ENCODE peak calls at places on chromosomes 2 and 18, in five cellular contexts. W is cardiac muscle cell; T is IMR-90; A is CD8-positive, alpha-beta T cell; Q is tibial nerve. S is an unnamed sample. For H3K4me1, the result is how much of the 10 kb centered on the place peaks cover.

GRCh38 chr2:200496696-200497095 is 13.2 kb downstream of the KCTD18 start:
- DNase-seq in A (no peak), Q (no peak), W (no peak), T (no peak), S (no peak)

GRCh38 chr2:45008296-45009129 is 739 bp downstream of the SIX2 start:
- DNase-seq in A (no peak), Q (no peak), T (peak), W (peak), S (no peak)

GRCh38 chr18:22847867-22848451 is 85.2 kb upstream of the RBBP8 start:
- DNase-seq in W (no peak), A (no peak), T (no peak), Q (no peak), S (no peak)

GRCh38 chr2:215664847-215665525 is 229.1 kb upstream of the FN1 start:
- DNase-seq in W (peak), T (peak), Q (no peak), A (no peak), S (no peak)

GRCh38 chr18:58668897-58669296 is 2.4 kb upstream of the MALT1 start:
- DNase-seq in W (no peak), A (no peak), T (peak), Q (no peak), S (no peak)

GRCh38 chr2:127743477-127744026 is 42.3 kb downstream of the SFT2D3 start:
- DNase-seq in W (no peak), A (no peak), Q (no peak), T (no peak), S (no peak)

GRCh38 chr2:134307334-134307733 is 53.5 kb downstream of the MGAT5 start:
- DNase-seq in A (no peak), Q (no peak), W (no peak), T (no peak), S (no peak)

GRCh38 chr2:130819915-130820861 is 16.5 kb upstream of the ARHGEF4 start:
- DNase-seq in Q (no peak), W (peak), A (no peak), T (no peak), S (no peak)

GRCh38 chr2:60819155-60819862 is 62.1 kb upstream of the REL start:
- DNase-seq in A (peak), Q (no peak), T (no peak), W (no peak), S (peak)

GRCh38 chr2:170377469-170378207 is 199.7 kb downstream of the MYO3B start:
- DNase-seq in A (no peak), W (no peak), T (no peak), Q (no peak), S (no peak)

GRCh38 chr2:25512707-25513106 is 160.7 kb downstream of the DTNB start:
- DNase-seq in T (no peak), A (no peak), W (no peak), Q (no peak), S (no peak)

GRCh38 chr2:1653137-1653789 is 91.1 kb downstream of the PXDN start:
- DNase-seq in A (no peak), T (peak), Q (no peak), W (peak), S (peak)

GRCh38 chr2:46131-46470 is 204 bp downstream of the FAM110C start:
- DNase-seq in Q (no peak), T (no peak), A (no peak), W (no peak), S (no peak)

GRCh38 chr18:76754381-76754780 is 68.0 kb upstream of the ZNF236 start:
- DNase-seq in T (no peak), A (no peak), Q (no peak), W (no peak), S (no peak)

GRCh38 chr2:40432916-40433315 is 19.0 kb downstream of the SLC8A1 start:
- DNase-seq in T (no peak), Q (no peak), A (no peak), W (peak), S (no peak)

GRCh38 chr18:62407660-62408059 is 82.5 kb downstream of the TNFRSF11A start:
- DNase-seq in A (no peak), Q (no peak), W (no peak), T (no peak), S (no peak)

GRCh38 chr2:134389331-134389835 is 135.5 kb downstream of the MGAT5 start:
- DNase-seq in Q (no peak), T (no peak), A (no peak), W (no peak), S (no peak)

GRCh38 chr2:165277295-165277694 is 38.1 kb downstream of the SCN2A start:
- DNase-seq in T (peak), A (no peak), Q (no peak), W (no peak), S (no peak)

GRCh38 chr2:189654641-189655040 is 6.6 kb upstream of the ASNSD1 start:
- DNase-seq in A (no peak), Q (no peak), W (no peak), T (no peak), S (no peak)

GRCh38 chr2:221535824-221536223 is 36.3 kb downstream of the EPHA4 start:
- DNase-seq in A (no peak), Q (no peak), W (no peak), T (no peak), S (no peak)

GRCh38 chr2:237424544-237424943 is 10.6 kb upstream of the COL6A3 start:
- DNase-seq in W (no peak), T (no peak), A (no peak), Q (no peak), S (no peak)

GRCh38 chr18:35344736-35345459 is 678 bp upstream of the ZNF24 start:
- DNase-seq in W (no peak), T (no peak), A (no peak), Q (no peak), S (peak)

GRCh38 chr2:101753207-101753616 is 55.7 kb downstream of the MAP4K4 start:
- DNase-seq in A (no peak), Q (no peak), T (peak), W (no peak), S (no peak)
- H3K4me1 ChIP-seq in A (half or more), Q (half or more), T (under half), W (half or more), S (under half)

GRCh38 chr2:223930002-223930976 is 14.8 kb downstream of the WDFY1 start:
- DNase-seq in W (no peak), A (no peak), T (peak), Q (no peak), S (peak)
- H3K4me1 ChIP-seq in W (under half), A (under half), T (under half), Q (half or more), S (under half)

GRCh38 chr2:34734042-34734441 is 1134.9 kb upstream of the FAM98A start:
- DNase-seq in W (no peak), T (no peak), Q (no peak), A (no peak), S (no peak)
- H3K4me1 ChIP-seq in W (under half), T (under half), Q (under half), A (under half), S (under half)

GRCh38 chr18:48927286-48928080 is 23.3 kb downstream of the SMAD7 start:
- DNase-seq in Q (no peak), A (no peak), W (no peak), T (no peak), S (no peak)

GRCh38 chr18:48930926-48931325 is 19.8 kb downstream of the SMAD7 start:
- DNase-seq in T (no peak), Q (no peak), A (no peak), W (no peak), S (no peak)

GRCh38 chr18:48928787-48929186 is 22.0 kb downstream of the SMAD7 start:
- DNase-seq in T (peak), A (peak), W (no peak), Q (no peak), S (peak)

GRCh38 chr18:48929951-48930713 is 20.6 kb downstream of the SMAD7 start:
- DNase-seq in Q (no peak), T (peak), A (no peak), W (peak), S (peak)

DNA sequence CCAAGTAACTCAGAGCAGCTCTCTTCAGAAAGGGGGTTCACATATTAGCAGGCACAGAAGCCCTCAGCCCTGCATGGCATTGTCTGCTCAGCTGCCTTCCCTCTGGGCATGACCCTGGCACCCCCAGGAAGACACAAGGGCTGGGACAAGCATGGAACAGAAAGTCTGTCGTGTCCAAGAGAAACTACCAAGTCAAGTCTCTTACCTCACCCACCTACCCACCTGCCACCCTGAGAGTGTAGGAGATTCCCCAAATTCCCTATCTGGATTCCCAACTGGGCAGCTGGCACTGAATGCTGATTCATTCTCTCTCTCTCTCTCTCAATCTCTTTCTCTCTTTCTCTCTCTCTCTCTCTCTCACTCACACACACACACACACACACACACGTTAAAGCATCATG is 21.6 kb downstream of the SMAD7 start:
- DNase-seq in W (no peak), Q (no peak), A (no peak), T (peak), S (no peak)
- H3K4me1 ChIP-seq in W (half or more), Q (half or more), A (half or more), T (half or more), S (half or more)

GRCh38 chr2:108786008-108786353 is 590 bp upstream of the CCDC138 start:
- DNase-seq in W (no peak), T (peak), A (no peak), Q (no peak), S (no peak)

GRCh38 chr2:108787209-108787558 is 613 bp downstream of the CCDC138 start:
- DNase-seq in Q (no peak), W (no peak), A (no peak), T (no peak), S (no peak)

GRCh38 chr2:108786354-108787208 is at the start of gene CCDC138:
- DNase-seq in A (peak), Q (peak), W (peak), T (peak), S (peak)
- H3K4me1 ChIP-seq in A (under half), Q (under half), W (under half), T (under half), S (under half)

GRCh38 chr18:24023185-24023814 is 8.7 kb downstream of the TTC39C start:
- DNase-seq in Q (no peak), T (no peak), W (no peak), A (no peak), S (no peak)
- H3K4me1 ChIP-seq in Q (under half), T (under half), W (under half), A (half or more), S (under half)

S was measured in upper lobe of left lung.